ENCODE peak calls at places on chromosomes 2 and 18, in six cellular contexts. One of them, this sample, is unnamed.

GRCh38 chr2:239355139-239355538 is 45.7 kb downstream of the HDAC4 start:
- DNase-seq in COR-L47: no peak
- DNase-seq in neural crest cell: no peak
- DNase-seq in NCI-H446 treated with DMSO at 0.1 percent for 48 hours: no peak
- DNase-seq in HT-29: no peak
- DNase-seq in endothelial cell: no peak
- DNase-seq in this sample: no peak

GRCh38 chr2:127700527-127701192 is 637 bp upstream of the SFT2D3 start:
- DNase-seq in COR-L47: no peak
- DNase-seq in endothelial cell: peak; percentile 17
- DNase-seq in neural crest cell: no peak
- DNase-seq in HT-29: peak; percentile 92
- DNase-seq in NCI-H446 treated with DMSO at 0.1 percent for 48 hours: no peak
- DNase-seq in this sample: peak; percentile 96

GRCh38 chr18:56358608-56359007 is 279.8 kb downstream of the TXNL1 start:
- DNase-seq in HT-29: peak; percentile 3
- DNase-seq in endothelial cell: no peak
- DNase-seq in NCI-H446 treated with DMSO at 0.1 percent for 48 hours: no peak
- DNase-seq in neural crest cell: no peak
- DNase-seq in COR-L47: peak; percentile 30
- DNase-seq in this sample: no peak

GRCh38 chr2:223787358-223787757 is 50.0 kb downstream of the AP1S3 start:
- DNase-seq in endothelial cell: no peak
- DNase-seq in COR-L47: no peak
- DNase-seq in neural crest cell: no peak
- DNase-seq in NCI-H446 treated with DMSO at 0.1 percent for 48 hours: no peak
- DNase-seq in HT-29: no peak
- DNase-seq in this sample: no peak

GRCh38 chr2:231933916-231934401 is 7.8 kb upstream of the NPPC start:
- DNase-seq in neural crest cell: no peak
- DNase-seq in HT-29: no peak
- DNase-seq in NCI-H446 treated with DMSO at 0.1 percent for 48 hours: no peak
- DNase-seq in COR-L47: no peak
- DNase-seq in endothelial cell: no peak
- DNase-seq in this sample: no peak

GRCh38 chr18:78875268-78875997 is 104.2 kb upstream of the SALL3 start:
- DNase-seq in NCI-H446 treated with DMSO at 0.1 percent for 48 hours: no peak
- DNase-seq in COR-L47: peak; percentile 15
- DNase-seq in HT-29: peak; percentile 29
- DNase-seq in neural crest cell: peak; percentile 25
- DNase-seq in endothelial cell: no peak
- DNase-seq in this sample: no peak

GRCh38 chr2:190467575-190468083 is 59.5 kb downstream of the MFSD6 start:
- DNase-seq in COR-L47: peak; percentile 38
- DNase-seq in NCI-H446 treated with DMSO at 0.1 percent for 48 hours: peak; percentile 31
- DNase-seq in HT-29: no peak
- DNase-seq in neural crest cell: no peak
- DNase-seq in endothelial cell: no peak
- DNase-seq in this sample: no peak

GRCh38 chr2:31287681-31288080 is 53.7 kb downstream of the EHD3 start:
- DNase-seq in endothelial cell: no peak
- DNase-seq in neural crest cell: no peak
- DNase-seq in COR-L47: no peak
- DNase-seq in HT-29: no peak
- DNase-seq in NCI-H446 treated with DMSO at 0.1 percent for 48 hours: no peak
- DNase-seq in this sample: peak; percentile 31

GRCh38 chr2:71884303-71885042 is 263.2 kb downstream of the CYP26B1 start:
- DNase-seq in NCI-H446 treated with DMSO at 0.1 percent for 48 hours: no peak
- DNase-seq in COR-L47: no peak
- DNase-seq in HT-29: no peak
- DNase-seq in endothelial cell: no peak
- DNase-seq in neural crest cell: no peak
- DNase-seq in this sample: no peak

GRCh38 chr2:147789720-147790119 is 55.1 kb upstream of the ACVR2A start:
- DNase-seq in COR-L47: no peak
- DNase-seq in endothelial cell: no peak
- DNase-seq in NCI-H446 treated with DMSO at 0.1 percent for 48 hours: no peak
- DNase-seq in HT-29: no peak
- DNase-seq in neural crest cell: no peak
- DNase-seq in this sample: no peak

GRCh38 chr2:148614024-148614331 is 30.6 kb upstream of the EPC2 start:
- DNase-seq in NCI-H446 treated with DMSO at 0.1 percent for 48 hours: no peak
- DNase-seq in COR-L47: no peak
- DNase-seq in endothelial cell: no peak
- DNase-seq in neural crest cell: no peak
- DNase-seq in HT-29: no peak
- DNase-seq in this sample: no peak

GRCh38 chr2:143601828-143602227 is 472.6 kb downstream of the ARHGAP15 start:
- DNase-seq in endothelial cell: no peak
- DNase-seq in HT-29: no peak
- DNase-seq in COR-L47: no peak
- DNase-seq in neural crest cell: no peak
- DNase-seq in NCI-H446 treated with DMSO at 0.1 percent for 48 hours: no peak
- DNase-seq in this sample: no peak

GRCh38 chr2:88450925-88451575 is 1.4 kb downstream of the FOXI3 start:
- DNase-seq in HT-29: no peak
- DNase-seq in NCI-H446 treated with DMSO at 0.1 percent for 48 hours: no peak
- DNase-seq in COR-L47: no peak
- DNase-seq in neural crest cell: no peak
- DNase-seq in endothelial cell: no peak
- DNase-seq in this sample: no peak

GRCh38 chr2:54613794-54614257 is 109.6 kb upstream of the EML6 start:
- DNase-seq in neural crest cell: no peak
- DNase-seq in endothelial cell: no peak
- DNase-seq in HT-29: peak; percentile 39
- DNase-seq in COR-L47: no peak
- DNase-seq in NCI-H446 treated with DMSO at 0.1 percent for 48 hours: no peak
- DNase-seq in this sample: no peak

GRCh38 chr18:6920099-6920955 is 190.8 kb downstream of the ARHGAP28 start:
- DNase-seq in endothelial cell: peak; percentile 80
- DNase-seq in COR-L47: peak; percentile 47
- DNase-seq in neural crest cell: peak; percentile 76
- DNase-seq in NCI-H446 treated with DMSO at 0.1 percent for 48 hours: peak; percentile 0
- DNase-seq in HT-29: peak; percentile 95
- DNase-seq in this sample: peak; percentile 79